ENCODE peak calls at places on chromosome 9, in seven cellular contexts. C, W, B, K, T, H and R are unnamed samples.

GRCh38 chr9:36158122-36158521 is 11.1 kb upstream of the CCIN start:
- DNase-seq in C (peak), W (no peak), B (no peak), K (no peak), T (no peak), H (no peak), R (no peak)

GRCh38 chr9:6382681-6383080 is 30.3 kb upstream of the UHRF2 start:
- DNase-seq in C (peak), W (no peak), B (no peak), K (no peak), T (no peak), H (no peak), R (no peak)

GRCh38 chr9:1018121-1018520 is 32.0 kb upstream of the DMRT2 start:
- DNase-seq in C (peak), W (no peak), B (no peak), K (no peak), T (peak), H (no peak), R (no peak)

GRCh38 chr9:1173211-1173610 is 123.1 kb downstream of the DMRT2 start:
- DNase-seq in C (peak), W (no peak), B (no peak), K (no peak), T (peak), H (no peak), R (no peak)

GRCh38 chr9:108743901-108744371 is 111.8 kb downstream of the ACTL7B start:
- DNase-seq in C (no peak), W (peak), B (no peak), K (no peak), T (no peak), H (no peak), R (no peak)

GRCh38 chr9:114300846-114301797 is 21.8 kb upstream of the ORM1 start:
- DNase-seq in C (no peak), W (no peak), B (peak), K (no peak), T (peak), H (no peak), R (peak)

GRCh38 chr9:114691046-114691955 is 9.3 kb upstream of the TEX48 start:
- DNase-seq in C (peak), W (no peak), B (no peak), K (peak), T (no peak), H (peak), R (no peak)

GRCh38 chr9:111605041-111605559 is 5.7 kb upstream of the PTGR1 start:
- DNase-seq in C (no peak), W (peak), B (no peak), K (no peak), T (peak), H (no peak), R (no peak)

GRCh38 chr9:114140850-114141249 is 14.5 kb upstream of the COL27A1 start:
- DNase-seq in C (no peak), W (no peak), B (no peak), K (no peak), T (no peak), H (no peak), R (no peak)

GRCh38 chr9:16271967-16272366 is 598.5 kb downstream of the BNC2 start:
- DNase-seq in C (no peak), W (no peak), B (no peak), K (no peak), T (no peak), H (no peak), R (no peak)

GRCh38 chr9:16726718-16727451 is 143.6 kb downstream of the BNC2 start:
- DNase-seq in C (peak), W (peak), B (peak), K (peak), T (peak), H (peak), R (peak)

GRCh38 chr9:26329974-26330373 is 562.6 kb downstream of the CAAP1 start:
- DNase-seq in C (no peak), W (peak), B (no peak), K (no peak), T (peak), H (no peak), R (no peak)

GRCh38 chr9:82081507-82081906 is 92.9 kb downstream of the SPATA31D1 start:
- DNase-seq in C (peak), W (no peak), B (no peak), K (no peak), T (no peak), H (no peak), R (no peak)

GRCh38 chr9:114405294-114406034 is 17.7 kb upstream of the AKNA start:
- DNase-seq in C (peak), W (peak), B (no peak), K (peak), T (peak), H (peak), R (peak)

GRCh38 chr9:111301195-111301594 is 28.8 kb downstream of the OR2K2 start:
- DNase-seq in C (peak), W (peak), B (no peak), K (no peak), T (no peak), H (peak), R (no peak)

GRCh38 chr9:7212101-7212500 is 454.3 kb downstream of the KDM4C start:
- DNase-seq in C (no peak), W (no peak), B (no peak), K (no peak), T (no peak), H (no peak), R (no peak)

GRCh38 chr9:18330736-18331335 is 143.1 kb upstream of the ADAMTSL1 start:
- DNase-seq in C (no peak), W (no peak), B (no peak), K (no peak), T (no peak), H (no peak), R (no peak)

GRCh38 chr9:92545002-92545510 is 9.3 kb upstream of the ECM2 start:
- DNase-seq in C (no peak), W (no peak), B (no peak), K (no peak), T (no peak), H (no peak), R (no peak)

GRCh38 chr9:27333241-27334052 is 36.5 kb upstream of the EQTN start:
- DNase-seq in C (peak), W (peak), B (no peak), K (peak), T (peak), H (peak), R (peak)

GRCh38 chr9:77541055-77541454 is 107.1 kb downstream of the GNA14 start:
- DNase-seq in C (no peak), W (no peak), B (no peak), K (no peak), T (no peak), H (no peak), R (no peak)

GRCh38 chr9:105050296-105050695 is 122.3 kb upstream of the ABCA1 start:
- DNase-seq in C (peak), W (no peak), B (no peak), K (no peak), T (no peak), H (no peak), R (no peak)

GRCh38 chr9:73118898-73119554 is 32.6 kb upstream of the ANXA1 start:
- DNase-seq in C (peak), W (no peak), B (no peak), K (no peak), T (no peak), H (no peak), R (no peak)

GRCh38 chr9:125889122-125889523 is 141.9 kb downstream of the PBX3 start:
- DNase-seq in C (peak), W (peak), B (peak), K (no peak), T (no peak), H (no peak), R (no peak)

GRCh38 chr9:105500108-105500766 is 52.4 kb downstream of the FSD1L start:
- DNase-seq in C (no peak), W (no peak), B (no peak), K (no peak), T (no peak), H (no peak), R (no peak)

GRCh38 chr9:92384373-92384772 is 20.0 kb downstream of the OGN start:
- DNase-seq in C (peak), W (no peak), B (no peak), K (no peak), T (no peak), H (no peak), R (no peak)

GRCh38 chr9:91186311-91187101 is 175.2 kb downstream of the AUH start:
- DNase-seq in C (peak), W (no peak), B (no peak), K (no peak), T (no peak), H (peak), R (peak)

GRCh38 chr9:77386187-77386586 is 208.9 kb downstream of the VPS13A start:
- DNase-seq in C (peak), W (no peak), B (no peak), K (no peak), T (no peak), H (peak), R (no peak)

GRCh38 chr9:114214181-114214580 is 58.8 kb downstream of the COL27A1 start:
- DNase-seq in C (peak), W (no peak), B (no peak), K (no peak), T (no peak), H (no peak), R (no peak)

GRCh38 chr9:115039686-115040085 is 78.3 kb downstream of the TNC start:
- DNase-seq in C (no peak), W (no peak), B (no peak), K (no peak), T (no peak), H (no peak), R (no peak)

GRCh38 chr9:36280989-36281388 is 22.7 kb upstream of the GNE start:
- DNase-seq in C (no peak), W (no peak), B (no peak), K (no peak), T (no peak), H (no peak), R (no peak)

GRCh38 chr9:76372345-76372744 is 21.9 kb downstream of the RFK start:
- DNase-seq in C (no peak), W (no peak), B (no peak), K (no peak), T (no peak), H (no peak), R (no peak)
- H3K4me3 ChIP-seq in C (no peak), W (no peak), B (no peak), K (no peak), T (no peak), H (no peak), R (no peak)

DNA sequence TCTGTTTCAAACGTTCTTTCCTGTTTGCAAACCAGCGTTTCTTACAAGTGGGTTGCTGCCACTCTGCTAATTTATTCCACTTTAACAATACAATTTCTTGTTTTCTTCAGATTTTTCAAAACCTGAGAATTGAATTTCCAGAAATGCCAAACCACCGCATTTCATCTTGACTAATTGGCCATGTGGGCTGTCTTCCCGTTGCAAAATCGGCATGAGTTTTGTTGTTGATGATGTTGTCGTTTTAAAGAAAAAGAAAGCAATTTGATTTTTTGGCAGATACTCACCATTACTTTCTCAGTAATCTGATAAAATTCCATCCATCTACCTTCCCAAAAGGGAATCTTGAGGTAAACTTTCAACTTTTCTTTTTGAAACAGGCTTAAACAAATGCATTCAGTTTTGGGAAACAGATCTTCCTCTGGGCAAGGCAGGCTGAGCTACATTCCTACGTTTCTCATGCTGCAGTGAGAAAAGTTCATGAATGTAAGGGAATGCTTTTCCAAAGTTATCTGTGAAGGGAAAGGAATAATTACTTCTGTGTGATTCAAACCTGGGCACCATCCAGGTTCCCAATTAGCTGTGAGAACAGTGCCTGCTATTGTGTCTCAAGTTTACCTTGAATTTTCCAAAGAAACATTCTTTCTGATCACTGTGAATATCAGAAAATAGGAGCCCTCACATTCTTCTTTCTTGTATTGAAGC is 100.6 kb upstream of the TUT7 start:
- DNase-seq in C (peak), W (no peak), B (no peak), K (no peak), T (no peak), H (no peak), R (no peak)
- H3K4me3 ChIP-seq in C (no peak), W (no peak), B (no peak), K (no peak), T (no peak), H (no peak), R (no peak)

GRCh38 chr9:134062461-134063087 is 5.3 kb downstream of the BRD3 start:
- DNase-seq in C (no peak), W (no peak), B (peak), K (no peak), T (no peak), H (no peak), R (no peak)
- H3K4me3 ChIP-seq in C (no peak), W (no peak), B (no peak), K (no peak), T (no peak), H (no peak), R (no peak)

GRCh38 chr9:128818839-128819715 is 777 bp downstream of the ENDOG start:
- DNase-seq in C (no peak), W (peak), B (peak), K (no peak), T (peak), H (peak), R (peak)

GRCh38 chr9:128820665-128821583 is 2.6 kb downstream of the ENDOG start:
- DNase-seq in C (no peak), W (no peak), B (peak), K (no peak), T (no peak), H (no peak), R (no peak)

GRCh38 chr9:128821584-128822406 is 3.5 kb downstream of the ENDOG start:
- DNase-seq in C (no peak), W (no peak), B (no peak), K (no peak), T (no peak), H (no peak), R (no peak)

GRCh38 chr9:128818099-128818838 is at the start of gene ENDOG:
- DNase-seq in C (peak), W (peak), B (peak), K (peak), T (peak), H (peak), R (peak)

GRCh38 chr9:128819716-128820664 is 1.7 kb downstream of the ENDOG start:
- DNase-seq in C (peak), W (peak), B (peak), K (no peak), T (peak), H (no peak), R (no peak)
- H3K4me3 ChIP-seq in C (no peak), W (no peak), B (peak), K (no peak), T (no peak), H (no peak), R (peak)

GRCh38 chr9:98084396-98084795 is 27.9 kb downstream of the NANS start:
- DNase-seq in C (no peak), W (no peak), B (no peak), K (no peak), T (peak), H (no peak), R (no peak)

GRCh38 chr9:98086461-98086860 is 29.9 kb downstream of the NANS start:
- DNase-seq in C (no peak), W (no peak), B (no peak), K (no peak), T (no peak), H (no peak), R (no peak)

GRCh38 chr9:98085058-98085457 is 28.5 kb downstream of the NANS start:
- DNase-seq in C (no peak), W (no peak), B (no peak), K (no peak), T (peak), H (no peak), R (no peak)

GRCh38 chr9:98085955-98086354 is 29.4 kb downstream of the NANS start:
- DNase-seq in C (peak), W (no peak), B (no peak), K (no peak), T (no peak), H (no peak), R (no peak)

GRCh38 chr9:98087420-98088354 is 31.2 kb downstream of the NANS start:
- DNase-seq in C (peak), W (peak), B (peak), K (no peak), T (peak), H (no peak), R (peak)
- H3K4me3 ChIP-seq in C (peak), W (no peak), B (no peak), K (peak), T (peak), H (no peak), R (peak)